ENCODE peak calls at places on chromosome 11, in eight cellular contexts. F is pancreas, N is AG04449, V is Calu3, W is astrocyte of the spinal cord, R is GM13976, K is GM10248, L is lower leg skin. M is an unnamed sample.
A peak's percentile ranks its signal among the peaks of the same experiment; 100 is the strongest.

GRCh38 chr11:63520606-63521170 is 14.8 kb downstream of the LGALS12 start:
- DNase-seq in K (no peak), V (no peak), R (no peak), N (no peak), W (no peak), L (no peak), F (no peak), M (no peak)

GRCh38 chr11:102955624-102956023 is at the start of gene MMP13:
- DNase-seq in F (no peak), W (peak; percentile 70), V (no peak), R (no peak), N (no peak), L (no peak), K (no peak), M (no peak)

GRCh38 chr11:133726576-133726975 is 118.7 kb downstream of the SPATA19 start:
- DNase-seq in L (no peak), W (no peak), N (no peak), V (no peak), R (no peak), F (no peak), K (no peak), M (no peak)

GRCh38 chr11:79437274-79437980 is 3.4 kb downstream of the TENM4 start:
- DNase-seq in L (no peak), R (peak; percentile 42), N (no peak), W (peak; percentile 71), V (peak; percentile 24), K (peak; percentile 22), F (peak; percentile 54), M (no peak)

GRCh38 chr11:47659273-47659672 is 16.9 kb upstream of the MTCH2 start:
- DNase-seq in L (no peak), K (no peak), N (no peak), V (no peak), W (no peak), R (no peak), F (no peak), M (no peak)

GRCh38 chr11:81303265-81303664 is 1430.4 kb downstream of the FAM181B start:
- DNase-seq in F (no peak), W (no peak), V (no peak), N (no peak), L (no peak), K (no peak), R (no peak), M (no peak)

GRCh38 chr11:44746894-44747293 is 20.1 kb downstream of the TSPAN18 start:
- DNase-seq in N (no peak), L (no peak), V (no peak), W (no peak), K (no peak), R (no peak), F (no peak), M (no peak)

GRCh38 chr11:3622521-3622920 is 19.3 kb downstream of the ART5 start:
- DNase-seq in R (no peak), K (no peak), N (no peak), F (no peak), L (no peak), W (no peak), V (no peak), M (no peak)

GRCh38 chr11:27444801-27445215 is 27.8 kb downstream of the LGR4 start:
- DNase-seq in V (no peak), W (no peak), N (no peak), L (no peak), K (no peak), R (no peak), F (no peak), M (no peak)

GRCh38 chr11:11157201-11157600 is 195.8 kb downstream of the CSNK2A3 start:
- DNase-seq in F (no peak), R (no peak), W (peak; percentile 5), V (peak; percentile 36), L (no peak), K (no peak), N (no peak), M (peak; percentile 31)

GRCh38 chr11:60252208-60252566 is 9.2 kb upstream of the MS4A4E start:
- DNase-seq in W (no peak), R (no peak), V (no peak), K (no peak), N (no peak), F (no peak), L (no peak), M (no peak)

GRCh38 chr11:60252709-60253108 is 9.8 kb upstream of the MS4A4E start:
- DNase-seq in N (no peak), V (no peak), R (no peak), F (no peak), W (no peak), L (no peak), K (no peak), M (no peak)

GRCh38 chr11:60251485-60252207 is 8.7 kb upstream of the MS4A4E start:
- DNase-seq in K (no peak), N (no peak), V (peak; percentile 13), W (no peak), L (peak; percentile 19), F (no peak), R (peak; percentile 15), M (no peak)
- TF ChIP-seq CTCF in K (peak; percentile 33), N (peak; percentile 26), V (peak; percentile 41), W (no peak), L (no peak), F (peak; percentile 41), R (no peak), M (peak; percentile 33)

GRCh38 chr11:35583843-35584242 is 34.4 kb upstream of the FJX1 start:
- DNase-seq in V (no peak), W (no peak), R (no peak), K (no peak), N (no peak), F (no peak), L (no peak), M (no peak)
- TF ChIP-seq CTCF in V (no peak), W (no peak), R (no peak), K (no peak), N (no peak), F (no peak), L (no peak), M (no peak)

GRCh38 chr11:37857726-37858125 is 1259.7 kb upstream of the RAG2 start:
- DNase-seq in V (no peak), N (no peak), K (no peak), R (no peak), W (no peak), L (no peak), F (no peak), M (no peak)

GRCh38 chr11:37861671-37862070 is 1263.6 kb upstream of the RAG2 start:
- DNase-seq in F (no peak), V (no peak), R (no peak), W (no peak), K (no peak), N (no peak), L (no peak), M (no peak)

GRCh38 chr11:37858398-37858797 is 1260.4 kb upstream of the RAG2 start:
- DNase-seq in F (no peak), K (no peak), W (no peak), R (no peak), L (no peak), N (no peak), V (no peak), M (no peak)
- TF ChIP-seq CTCF in F (no peak), K (no peak), W (peak; percentile 1), R (no peak), L (no peak), N (no peak), V (no peak), M (peak; percentile 30)

DNA sequence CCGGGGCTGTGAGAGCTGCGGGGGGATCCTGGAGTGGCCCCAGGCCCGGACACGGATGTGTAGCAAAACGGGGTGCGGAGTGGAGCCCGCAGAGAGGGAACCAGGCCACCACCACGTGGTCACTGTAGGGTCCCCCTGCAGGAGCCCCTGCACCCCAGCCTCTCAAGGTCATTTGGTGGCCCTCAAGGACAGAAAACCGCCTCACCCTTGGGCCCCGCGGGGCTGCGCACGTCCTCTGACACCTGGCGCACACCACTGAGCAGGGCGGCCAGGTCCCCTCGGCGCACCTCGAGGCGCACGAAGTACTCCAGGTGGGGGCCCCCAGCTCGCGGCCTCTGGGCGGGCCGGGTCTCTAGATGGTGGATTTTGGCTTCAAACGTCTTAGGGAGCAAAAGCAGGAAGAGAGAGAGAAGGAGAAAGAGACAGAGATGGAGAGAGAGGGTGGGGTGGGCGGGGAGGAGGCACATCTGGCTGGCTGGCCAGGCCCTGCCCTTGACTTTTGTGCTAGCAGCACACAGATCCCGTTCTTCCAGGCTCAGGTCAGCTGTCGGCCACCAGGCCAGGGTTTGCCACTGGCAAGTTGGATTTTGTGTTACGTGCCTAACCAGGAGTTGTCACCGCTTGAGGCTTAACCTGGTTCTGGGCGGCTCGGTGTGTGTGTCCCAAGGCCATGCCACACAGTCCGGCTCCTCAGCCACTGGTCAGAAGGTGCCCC is 3.2 kb downstream of the TH start:
- DNase-seq in N (no peak), R (no peak), W (no peak), L (no peak), F (no peak), V (no peak), K (no peak), M (no peak)
- TF ChIP-seq CTCF in N (no peak), R (no peak), W (no peak), L (no peak), F (no peak), V (no peak), K (no peak), M (no peak)

GRCh38 chr11:119491753-119492455 is 68.9 kb upstream of the THY1 start:
- DNase-seq in K (no peak), L (no peak), R (no peak), W (no peak), F (no peak), N (no peak), V (no peak), M (no peak)
- TF ChIP-seq CTCF in K (no peak), L (no peak), R (no peak), W (peak; percentile 50), F (no peak), N (peak; percentile 37), V (no peak), M (no peak)

GRCh38 chr11:106231591-106231990 is 154.1 kb downstream of the AASDHPPT start:
- DNase-seq in K (no peak), W (peak; percentile 6), V (no peak), L (no peak), F (no peak), N (no peak), R (no peak), M (no peak)
- TF ChIP-seq CTCF in K (no peak), W (peak; percentile 20), V (no peak), L (no peak), F (no peak), N (no peak), R (no peak), M (peak; percentile 27)

M was measured in DND-41.